ENCODE peak calls at places on chromosomes 6 and 20, in four cellular contexts. One of them, this sample, is unnamed.
A peak's percentile ranks its signal among the peaks of the same experiment; 100 is the strongest.

GRCh38 chr6:24004062-24004461 is 122.0 kb upstream of the NRSN1 start:
- DNase-seq in heart right ventricle: peak; percentile 11
- DNase-seq in MM.1S: no peak
- DNase-seq in ovary: no peak
- DNase-seq in this sample: no peak

GRCh38 chr20:57627972-57628650 is 7.9 kb upstream of the ZBP1 start:
- DNase-seq in heart right ventricle: peak; percentile 76
- DNase-seq in MM.1S: peak; percentile 21
- DNase-seq in ovary: no peak
- DNase-seq in this sample: no peak

GRCh38 chr20:50110141-50111047 is 2.6 kb downstream of the UBE2V1 start:
- DNase-seq in MM.1S: peak; percentile 80
- DNase-seq in heart right ventricle: no peak
- DNase-seq in ovary: no peak
- DNase-seq in this sample: no peak

GRCh38 chr6:26331809-26332226 is 33.2 kb upstream of the BTN3A2 start:
- DNase-seq in MM.1S: no peak
- DNase-seq in ovary: no peak
- DNase-seq in heart right ventricle: no peak
- DNase-seq in this sample: no peak

GRCh38 chr20:18611492-18611891 is 23.6 kb downstream of the DTD1 start:
- DNase-seq in MM.1S: no peak
- DNase-seq in heart right ventricle: no peak
- DNase-seq in ovary: no peak
- DNase-seq in this sample: no peak

GRCh38 chr6:134732761-134733160 is 217.1 kb downstream of the ALDH8A1 start:
- DNase-seq in heart right ventricle: no peak
- DNase-seq in ovary: no peak
- DNase-seq in MM.1S: no peak
- DNase-seq in this sample: no peak

GRCh38 chr20:19775353-19776201 is 17.5 kb downstream of the RIN2 start:
- DNase-seq in heart right ventricle: no peak
- DNase-seq in ovary: no peak
- DNase-seq in MM.1S: no peak
- DNase-seq in this sample: no peak

GRCh38 chr20:13261460-13262301 is 40.6 kb downstream of the ISM1 start:
- DNase-seq in ovary: peak; percentile 37
- DNase-seq in heart right ventricle: peak; percentile 40
- DNase-seq in MM.1S: peak; percentile 54
- DNase-seq in this sample: no peak

GRCh38 chr6:67541591-67541990 is 1093.5 kb upstream of the ADGRB3 start:
- DNase-seq in heart right ventricle: no peak
- DNase-seq in ovary: no peak
- DNase-seq in MM.1S: no peak
- DNase-seq in this sample: no peak

GRCh38 chr20:33793011-33793931 is 17.9 kb upstream of the CHMP4B start:
- DNase-seq in heart right ventricle: peak; percentile 40
- DNase-seq in ovary: no peak
- DNase-seq in MM.1S: no peak
- DNase-seq in this sample: no peak

GRCh38 chr6:159490298-159490937 is 202.6 kb downstream of the SOD2 start:
- DNase-seq in MM.1S: no peak
- DNase-seq in heart right ventricle: peak; percentile 26
- DNase-seq in ovary: no peak
- DNase-seq in this sample: no peak

GRCh38 chr6:148273962-148274752 is 68.5 kb upstream of the SASH1 start:
- DNase-seq in ovary: no peak
- DNase-seq in heart right ventricle: no peak
- DNase-seq in MM.1S: no peak
- DNase-seq in this sample: no peak

GRCh38 chr6:45920819-45921511 is 94.7 kb downstream of the CLIC5 start:
- DNase-seq in heart right ventricle: no peak
- DNase-seq in ovary: no peak
- DNase-seq in MM.1S: no peak
- DNase-seq in this sample: peak; percentile 31

GRCh38 chr6:46511320-46511719 is 20.1 kb upstream of the RCAN2 start:
- DNase-seq in ovary: no peak
- DNase-seq in heart right ventricle: peak; percentile 38
- DNase-seq in MM.1S: no peak
- DNase-seq in this sample: no peak

GRCh38 chr6:2845880-2846208 is 4.2 kb upstream of the SERPINB1 start:
- DNase-seq in ovary: no peak
- DNase-seq in MM.1S: no peak
- DNase-seq in heart right ventricle: no peak
- DNase-seq in this sample: no peak

GRCh38 chr6:155143610-155144106 is 120.2 kb upstream of the CLDN20 start:
- DNase-seq in MM.1S: no peak
- DNase-seq in heart right ventricle: no peak
- DNase-seq in ovary: no peak
- DNase-seq in this sample: no peak

GRCh38 chr6:146526192-146526591 is 17.4 kb upstream of the RAB32 start:
- DNase-seq in heart right ventricle: no peak
- DNase-seq in ovary: no peak
- DNase-seq in MM.1S: no peak
- DNase-seq in this sample: no peak

GRCh38 chr6:129863664-129864063 is 2.5 kb upstream of the TMEM244 start:
- DNase-seq in heart right ventricle: no peak
- DNase-seq in ovary: no peak
- DNase-seq in MM.1S: no peak
- DNase-seq in this sample: no peak

GRCh38 chr6:37239950-37240713 is 17.4 kb upstream of the TBC1D22B start:
- DNase-seq in heart right ventricle: peak; percentile 97
- DNase-seq in ovary: peak; percentile 94
- DNase-seq in MM.1S: peak; percentile 49
- DNase-seq in this sample: no peak
- H3K4me3 ChIP-seq in heart right ventricle: no peak overlapping the region
- H3K4me3 ChIP-seq in ovary: no peak overlapping the region
- H3K4me3 ChIP-seq in MM.1S: no peak overlapping the region
- H3K4me3 ChIP-seq in this sample: no peak overlapping the region

GRCh38 chr20:36145877-36146707 is 8.4 kb upstream of the EPB41L1 start:
- DNase-seq in ovary: no peak
- DNase-seq in MM.1S: peak; percentile 89
- DNase-seq in heart right ventricle: peak; percentile 68
- DNase-seq in this sample: no peak

GRCh38 chr20:36144336-36144735 is 10.2 kb upstream of the EPB41L1 start:
- DNase-seq in MM.1S: no peak
- DNase-seq in heart right ventricle: no peak
- DNase-seq in ovary: no peak
- DNase-seq in this sample: no peak

GRCh38 chr20:36135821-36136220 is 18.7 kb upstream of the EPB41L1 start:
- DNase-seq in ovary: no peak
- DNase-seq in MM.1S: no peak
- DNase-seq in heart right ventricle: no peak
- DNase-seq in this sample: no peak

DNA sequence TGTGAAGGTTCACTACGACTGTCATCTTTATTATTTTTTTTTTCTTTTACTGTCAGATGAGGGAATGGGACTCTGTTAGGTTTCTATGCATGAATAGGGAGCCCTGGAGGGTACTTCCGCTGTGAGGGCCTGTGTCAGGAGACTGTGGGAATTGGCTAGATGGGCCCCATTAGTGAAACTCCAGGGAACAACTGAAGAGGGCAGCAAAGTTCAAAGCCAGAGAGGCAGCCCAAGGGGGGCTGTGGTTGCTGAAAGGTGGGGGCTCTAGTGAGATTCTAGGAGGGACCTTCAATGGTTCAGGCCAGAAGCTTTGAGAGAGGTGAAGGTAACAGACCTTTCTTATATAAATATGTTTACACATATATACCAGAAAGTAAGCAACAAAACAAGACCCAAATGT is 13.2 kb upstream of the EPB41L1 start:
- DNase-seq in ovary: no peak
- DNase-seq in heart right ventricle: no peak
- DNase-seq in MM.1S: no peak
- DNase-seq in this sample: no peak
- TF ChIP-seq CTCF in ovary: no peak
- TF ChIP-seq CTCF in heart right ventricle: no peak
- TF ChIP-seq CTCF in MM.1S: peak; percentile 29
- TF ChIP-seq CTCF in this sample: no peak

GRCh38 chr6:37101991-37102298 is 68.0 kb upstream of the PIM1 start:
- DNase-seq in ovary: no peak
- DNase-seq in MM.1S: no peak
- DNase-seq in heart right ventricle: no peak
- DNase-seq in this sample: no peak
- H3K4me3 ChIP-seq in ovary: peak overlapping the region; percentile 40
- H3K4me3 ChIP-seq in MM.1S: peak overlapping the region; percentile 53
- H3K4me3 ChIP-seq in heart right ventricle: no peak overlapping the region
- H3K4me3 ChIP-seq in this sample: no peak overlapping the region

GRCh38 chr6:36897629-36898028 is 11.9 kb downstream of the C6orf89 start:
- DNase-seq in ovary: no peak
- DNase-seq in MM.1S: no peak
- DNase-seq in heart right ventricle: no peak
- DNase-seq in this sample: no peak
- TF ChIP-seq CTCF in ovary: peak; percentile 24
- TF ChIP-seq CTCF in MM.1S: no peak
- TF ChIP-seq CTCF in heart right ventricle: no peak
- TF ChIP-seq CTCF in this sample: no peak

GRCh38 chr6:81233990-81234389 is 518.5 kb downstream of the TENT5A start:
- DNase-seq in ovary: no peak
- DNase-seq in heart right ventricle: no peak
- DNase-seq in MM.1S: no peak
- DNase-seq in this sample: no peak

GRCh38 chr6:81226957-81227356 is 525.5 kb downstream of the TENT5A start:
- DNase-seq in MM.1S: no peak
- DNase-seq in heart right ventricle: no peak
- DNase-seq in ovary: no peak
- DNase-seq in this sample: no peak

DNA sequence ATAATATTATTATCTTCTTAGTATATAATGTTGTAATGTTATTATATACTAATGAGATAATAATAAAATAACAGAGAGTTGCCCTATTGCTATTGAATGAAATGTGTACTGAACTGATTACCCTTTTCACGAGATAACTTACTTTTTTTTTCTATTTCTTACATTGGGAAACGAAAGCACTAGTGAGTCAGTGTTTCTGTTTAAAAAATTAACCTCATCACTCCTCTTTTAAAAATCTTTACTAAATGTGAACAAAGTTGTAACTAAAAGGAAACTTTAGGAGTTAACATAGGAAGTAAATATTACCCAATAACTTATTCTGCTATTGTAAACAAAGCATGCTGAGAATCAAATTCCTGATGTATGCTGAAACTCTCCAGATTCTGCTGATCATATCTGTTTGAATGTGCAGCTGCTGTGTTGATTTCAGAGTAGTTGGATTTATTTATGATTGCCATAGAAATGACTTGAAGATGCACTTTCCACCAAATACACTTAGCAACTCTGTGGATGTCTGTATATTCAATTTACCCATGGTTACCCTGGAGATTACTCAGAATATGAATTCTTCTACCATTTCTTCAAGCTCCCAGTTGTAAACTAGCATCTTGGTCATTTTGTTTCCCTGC is 523.5 kb downstream of the TENT5A start:
- DNase-seq in MM.1S: no peak
- DNase-seq in heart right ventricle: no peak
- DNase-seq in ovary: no peak
- DNase-seq in this sample: no peak
- H3K4me3 ChIP-seq in MM.1S: no peak overlapping the region
- H3K4me3 ChIP-seq in heart right ventricle: no peak overlapping the region
- H3K4me3 ChIP-seq in ovary: no peak overlapping the region
- H3K4me3 ChIP-seq in this sample: no peak overlapping the region

GRCh38 chr6:51513891-51514290 is 573.5 kb downstream of the PKHD1 start:
- DNase-seq in MM.1S: no peak
- DNase-seq in ovary: no peak
- DNase-seq in heart right ventricle: no peak
- DNase-seq in this sample: no peak
- TF ChIP-seq CTCF in MM.1S: no peak
- TF ChIP-seq CTCF in ovary: no peak
- TF ChIP-seq CTCF in heart right ventricle: no peak
- TF ChIP-seq CTCF in this sample: no peak

GRCh38 chr20:56358070-56358469 is 704 bp upstream of the FAM210B start:
- DNase-seq in ovary: no peak
- DNase-seq in heart right ventricle: no peak
- DNase-seq in MM.1S: no peak
- DNase-seq in this sample: no peak
- H3K4me3 ChIP-seq in ovary: no peak overlapping the region
- H3K4me3 ChIP-seq in heart right ventricle: no peak overlapping the region
- H3K4me3 ChIP-seq in MM.1S: peak overlapping the region; percentile 57
- H3K4me3 ChIP-seq in this sample: no peak overlapping the region